ENCODE peak calls at places on chromosomes 7 and 10, in four cellular contexts. J is germinal center, V is HCT116, S is retina. X is an unnamed sample.

GRCh38 chr10:26824015-26824690 is 36.6 kb downstream of the ABI1 start:
- DNase-seq in J (no peak), V (no peak), S (no peak), X (no peak)

GRCh38 chr7:93202594-93203273 is 23.5 kb downstream of the HEPACAM2 start:
- DNase-seq in J (no peak), V (no peak), S (no peak), X (no peak)

GRCh38 chr7:927031-927671 is 27.3 kb downstream of the ADAP1 start:
- DNase-seq in J (no peak), V (no peak), S (no peak), X (no peak)

GRCh38 chr7:112290065-112290464 is 83.6 kb downstream of the ZNF277 start:
- DNase-seq in J (no peak), V (no peak), S (no peak), X (no peak)

GRCh38 chr10:93150289-93150688 is 76.6 kb downstream of the CYP26A1 start:
- DNase-seq in J (no peak), V (no peak), S (no peak), X (no peak)

GRCh38 chr7:94389381-94389780 is 5.3 kb upstream of the COL1A2 start:
- DNase-seq in J (no peak), V (no peak), S (no peak), X (no peak)

GRCh38 chr10:128000660-128001059 is 93.8 kb downstream of the PTPRE start:
- DNase-seq in J (no peak), V (no peak), S (no peak), X (no peak)

GRCh38 chr10:22615819-22616499 is 98.4 kb downstream of the PIP4K2A start:
- DNase-seq in J (peak), V (no peak), S (no peak), X (peak)

GRCh38 chr10:65950075-65950474 is 975.8 kb upstream of the LRRTM3 start:
- DNase-seq in J (no peak), V (no peak), S (no peak), X (no peak)